ENCODE peak calls at places on chromosomes 12 and 14, in six cellular contexts. L, B, S, K, O and G are unnamed samples.

GRCh38 chr12:95358111-95359083 is 115.6 kb upstream of the METAP2 start:
- DNase-seq in S (no peak), B (no peak), L (no peak), O (no peak), K (no peak), G (no peak)

GRCh38 chr14:38042356-38042755 is 165.3 kb upstream of the SSTR1 start:
- DNase-seq in B (no peak), S (no peak), K (no peak), O (no peak), L (no peak), G (no peak)

GRCh38 chr12:22874151-22874550 is 249.2 kb downstream of the ETNK1 start:
- DNase-seq in O (no peak), K (no peak), S (no peak), L (no peak), B (no peak), G (no peak)

GRCh38 chr12:96548384-96548783 is 59.0 kb downstream of the CFAP54 start:
- DNase-seq in L (no peak), O (no peak), S (no peak), B (no peak), K (no peak), G (no peak)

GRCh38 chr12:63982787-63983186 is 138.3 kb downstream of the SRGAP1 start:
- DNase-seq in S (no peak), O (no peak), K (no peak), L (no peak), B (no peak), G (no peak)

GRCh38 chr12:57837779-57838562 is 8.6 kb downstream of the CTDSP2 start:
- DNase-seq in O (no peak), L (no peak), B (peak), S (no peak), K (peak), G (no peak)

GRCh38 chr12:56431850-56432249 is 17.4 kb downstream of the TIMELESS start:
- DNase-seq in B (no peak), S (no peak), K (no peak), L (no peak), O (no peak), G (no peak)

GRCh38 chr12:64566882-64567517 is 43.3 kb upstream of the RASSF3 start:
- DNase-seq in L (no peak), O (no peak), B (no peak), S (peak), K (no peak), G (no peak)

GRCh38 chr12:25005376-25005775 is 56.5 kb upstream of the BCAT1 start:
- DNase-seq in B (peak), K (no peak), L (no peak), O (no peak), S (no peak), G (no peak)

GRCh38 chr12:122602456-122602855 is 75.4 kb downstream of the KNTC1 start:
- DNase-seq in S (no peak), K (no peak), L (no peak), B (no peak), O (no peak), G (no peak)

GRCh38 chr14:102164241-102164641 is 24.5 kb downstream of the WDR20 start:
- DNase-seq in B (no peak), L (no peak), S (no peak), K (no peak), O (no peak), G (no peak)

GRCh38 chr14:103504991-103505565 is 17.6 kb downstream of the CKB start:
- DNase-seq in O (no peak), K (no peak), S (no peak), B (no peak), L (peak), G (no peak)
- TF ChIP-seq CTCF in O (no peak), K (no peak), S (no peak), B (no peak), L (no peak), G (no peak)

GRCh38 chr14:90829677-90830076 is 13.4 kb upstream of the TTC7B start:
- DNase-seq in O (no peak), B (no peak), L (no peak), K (no peak), S (no peak), G (no peak)
- TF ChIP-seq CTCF in O (no peak), B (no peak), L (no peak), K (no peak), S (no peak), G (no peak)

GRCh38 chr12:117444781-117445180 is 83.4 kb upstream of the NOS1 start:
- DNase-seq in K (no peak), O (no peak), L (no peak), B (no peak), S (no peak), G (no peak)
- TF ChIP-seq CTCF in K (no peak), O (no peak), L (no peak), B (no peak), S (no peak), G (no peak)

GRCh38 chr14:90445011-90445410 is 48.2 kb downstream of the CALM1 start:
- DNase-seq in B (no peak), K (no peak), S (no peak), L (no peak), O (no peak), G (no peak)

GRCh38 chr14:90450151-90450550 is 53.3 kb downstream of the CALM1 start:
- DNase-seq in K (no peak), L (no peak), B (no peak), O (no peak), S (no peak), G (no peak)

GRCh38 chr14:90450667-90451066 is 53.8 kb downstream of the CALM1 start:
- DNase-seq in O (no peak), K (no peak), B (no peak), L (no peak), S (no peak), G (no peak)

GRCh38 chr14:90446405-90446804 is 49.6 kb downstream of the CALM1 start:
- DNase-seq in L (no peak), K (no peak), O (no peak), B (no peak), S (no peak), G (no peak)

DNA sequence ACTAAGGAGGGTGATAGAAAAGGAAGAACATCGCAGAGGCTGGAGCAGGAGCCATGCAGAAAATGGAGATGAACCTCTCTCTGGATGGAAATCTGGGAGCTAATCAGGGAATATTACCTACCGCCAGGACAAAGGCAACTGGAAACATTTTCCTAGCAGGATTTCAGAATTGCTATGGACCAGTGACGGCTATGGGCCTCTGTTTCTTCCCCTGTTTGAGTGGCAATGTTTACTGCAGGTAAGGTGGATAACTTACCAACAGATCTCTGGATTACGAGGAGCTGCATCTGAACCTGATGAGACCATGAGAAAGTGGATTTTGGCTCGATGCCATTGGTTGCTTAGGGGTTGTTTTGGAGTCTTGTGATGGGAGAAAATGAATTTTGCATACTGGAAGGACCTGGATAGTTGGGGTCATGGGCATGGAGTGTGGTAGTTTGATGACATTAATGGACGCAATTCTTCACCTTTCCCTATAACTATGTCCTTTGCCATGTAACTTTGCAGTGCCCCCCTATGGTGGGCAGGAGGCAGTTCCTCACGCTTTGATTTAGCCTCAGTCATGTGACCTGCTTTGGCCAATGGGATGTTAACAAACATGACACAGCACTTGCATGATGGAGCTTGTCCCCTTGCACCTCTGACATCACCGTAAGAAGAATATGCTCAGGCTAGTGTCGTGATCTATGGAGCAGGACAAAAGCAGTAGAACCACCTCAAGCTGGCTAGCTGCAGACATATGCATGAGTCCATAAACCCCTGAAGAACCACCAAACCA is 51.1 kb downstream of the CALM1 start:
- DNase-seq in L (no peak), B (peak), K (no peak), S (no peak), O (no peak), G (no peak)
- TF ChIP-seq CTCF in L (no peak), B (no peak), K (no peak), S (no peak), O (no peak), G (no peak)

GRCh38 chr12:113130457-113131135 is 5.0 kb downstream of the RASAL1 start:
- DNase-seq in K (no peak), O (no peak), S (no peak), B (no peak), L (no peak), G (peak)
- TF ChIP-seq CTCF in K (no peak), O (no peak), S (no peak), B (no peak), L (no peak), G (no peak)

GRCh38 chr12:47551426-47551851 is 154.4 kb downstream of the RPAP3 start:
- DNase-seq in S (no peak), B (no peak), O (no peak), L (no peak), K (peak), G (no peak)

GRCh38 chr12:47549258-47549657 is 156.6 kb downstream of the RPAP3 start:
- DNase-seq in K (no peak), O (no peak), L (no peak), S (no peak), B (peak), G (no peak)

GRCh38 chr12:47545938-47546609 is 159.8 kb downstream of the RPAP3 start:
- DNase-seq in K (no peak), S (no peak), O (no peak), L (no peak), B (no peak), G (no peak)

DNA sequence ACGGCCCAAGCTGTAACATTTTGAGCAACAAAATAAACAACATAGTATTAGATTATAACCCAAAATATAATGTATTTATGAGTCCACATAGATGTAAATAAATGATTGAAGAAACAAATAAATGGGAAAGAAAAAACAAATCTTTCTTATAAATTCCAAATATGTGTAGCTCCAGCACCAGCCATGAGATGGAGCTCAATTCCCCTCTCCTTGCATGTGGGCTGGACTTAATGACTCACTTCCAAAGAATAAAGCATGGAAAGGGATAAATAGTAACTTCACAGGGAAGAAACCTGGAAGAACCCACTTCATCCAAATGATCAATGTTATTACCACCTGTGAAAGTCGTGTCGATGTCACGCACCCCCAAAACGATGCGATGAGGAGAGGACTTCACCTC is 158.8 kb downstream of the RPAP3 start:
- DNase-seq in B (no peak), O (no peak), S (no peak), L (no peak), K (no peak), G (no peak)
- TF ChIP-seq CTCF in B (no peak), O (no peak), S (no peak), L (no peak), K (peak), G (no peak)

GRCh38 chr12:17416748-17417147 is 673.2 kb downstream of the RERGL start:
- DNase-seq in B (no peak), K (no peak), S (peak), L (no peak), O (no peak), G (no peak)

GRCh38 chr12:17411662-17412061 is 678.3 kb downstream of the RERGL start:
- DNase-seq in O (no peak), S (no peak), K (no peak), B (no peak), L (no peak), G (no peak)
- TF ChIP-seq CTCF in O (no peak), S (no peak), K (no peak), B (no peak), L (no peak), G (no peak)

DNA sequence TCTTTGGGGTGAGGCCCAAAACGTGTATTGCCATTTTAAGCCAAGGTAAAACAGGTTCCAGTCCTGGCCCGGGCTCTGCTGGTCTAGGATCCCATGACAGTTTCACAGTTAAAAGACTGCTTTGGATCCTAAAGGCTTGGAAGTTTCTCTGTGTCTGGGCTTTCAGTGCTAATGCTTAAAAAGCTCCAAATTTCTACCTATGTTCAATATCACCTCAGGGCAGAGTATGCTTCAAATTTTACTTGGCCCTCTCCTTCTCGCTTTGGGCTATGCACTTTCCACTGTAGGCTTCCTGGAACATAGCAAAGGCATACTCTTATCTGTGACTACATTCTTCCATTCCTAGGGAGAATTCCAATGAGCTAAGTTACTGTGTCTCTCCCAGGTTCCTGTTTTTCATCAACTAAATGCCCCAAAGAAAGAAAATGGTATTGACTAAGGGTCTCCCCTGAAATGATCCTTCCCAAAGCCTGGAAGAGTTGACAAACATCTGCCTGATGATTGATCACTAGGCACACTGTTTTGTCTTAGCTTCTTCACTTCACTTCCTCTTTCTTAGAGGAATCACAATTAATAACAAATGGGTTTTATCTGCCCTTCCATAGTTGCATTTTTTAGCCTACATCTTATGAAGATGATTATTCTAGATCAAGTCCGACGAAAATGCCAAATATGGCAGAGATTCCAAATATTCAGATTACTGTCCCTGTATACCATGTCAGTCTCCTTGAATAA is 79.4 kb downstream of the TMTC2 start:
- DNase-seq in K (no peak), L (no peak), O (no peak), S (no peak), B (no peak), G (no peak)
- TF ChIP-seq CTCF in K (no peak), L (no peak), O (no peak), S (no peak), B (no peak), G (no peak)

DNA sequence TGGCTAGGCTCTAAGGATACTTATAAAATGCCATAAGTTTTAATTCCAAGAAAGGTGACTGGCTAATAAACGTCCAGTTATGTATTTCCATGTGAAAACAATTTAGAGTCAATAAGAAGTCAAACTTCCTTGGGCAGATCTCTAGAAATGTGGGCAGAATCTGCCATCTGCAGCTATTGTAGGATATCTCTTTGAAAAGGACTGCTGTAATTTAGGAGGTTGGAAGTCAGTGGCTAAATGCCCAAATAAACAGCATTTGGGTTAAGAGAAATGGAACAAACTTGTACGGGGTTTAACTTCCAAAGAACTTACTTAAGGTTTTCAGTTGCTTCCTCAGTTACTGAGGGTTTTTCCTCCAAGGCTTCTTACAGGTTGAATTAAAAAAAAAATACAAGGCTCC is 121.6 kb downstream of the FIGNL2 start:
- DNase-seq in S (no peak), K (no peak), B (no peak), L (no peak), O (no peak), G (no peak)
- TF ChIP-seq CTCF in S (no peak), K (no peak), B (no peak), L (no peak), O (no peak), G (no peak)